ENCODE peak calls at places on chromosomes 3 and 15, in nine cellular contexts. U, B, C, D, M, K, Z, I and X are unnamed samples.

GRCh38 chr3:134134240-134134639 is 104.5 kb upstream of the SLCO2A1 start:
- DNase-seq in U (no peak), B (no peak), C (no peak), D (no peak), M (no peak), K (no peak), Z (no peak), I (no peak), X (no peak)

GRCh38 chr15:58873267-58873666 is 60.2 kb downstream of the SLTM start:
- DNase-seq in U (no peak), B (peak; percentile 22), C (peak; percentile 23), D (no peak), M (no peak), K (no peak), Z (no peak), I (no peak), X (peak; percentile 24)

GRCh38 chr3:134291300-134292254 is 40.9 kb upstream of the RYK start:
- DNase-seq in U (peak; percentile 87), B (peak; percentile 82), C (no peak), D (no peak), M (no peak), K (no peak), Z (peak; percentile 82), I (no peak), X (peak; percentile 68)

GRCh38 chr3:195911041-195911945 is 2.9 kb upstream of the TNK2 start:
- DNase-seq in U (peak; percentile 48), B (no peak), C (no peak), D (no peak), M (no peak), K (no peak), Z (no peak), I (no peak), X (no peak)

GRCh38 chr15:83206971-83207621 is 527 bp downstream of the HDGFL3 start:
- DNase-seq in U (peak; percentile 72), B (peak; percentile 40), C (no peak), D (peak; percentile 43), M (no peak), K (no peak), Z (peak; percentile 83), I (peak; percentile 28), X (no peak)

GRCh38 chr3:159792070-159792469 is 196.6 kb upstream of the IL12A start:
- DNase-seq in U (no peak), B (no peak), C (no peak), D (no peak), M (no peak), K (no peak), Z (no peak), I (no peak), X (no peak)

GRCh38 chr15:78684645-78685044 is 43.6 kb upstream of the CHRNB4 start:
- DNase-seq in U (no peak), B (no peak), C (no peak), D (no peak), M (no peak), K (no peak), Z (no peak), I (peak; percentile 26), X (no peak)

GRCh38 chr3:126130981-126131750 is 47.2 kb upstream of the SLC41A3 start:
- DNase-seq in U (peak; percentile 53), B (no peak), C (no peak), D (no peak), M (peak; percentile 12), K (no peak), Z (peak; percentile 69), I (peak; percentile 25), X (no peak)

GRCh38 chr15:80780416-80781221 is 1.4 kb downstream of the CEMIP start:
- DNase-seq in U (no peak), B (peak; percentile 65), C (no peak), D (peak; percentile 29), M (no peak), K (no peak), Z (peak; percentile 84), I (peak; percentile 48), X (no peak)

GRCh38 chr3:146469206-146470017 is at the start of gene PLSCR2:
- DNase-seq in U (peak; percentile 79), B (no peak), C (no peak), D (peak; percentile 76), M (peak; percentile 31), K (no peak), Z (peak; percentile 95), I (peak; percentile 84), X (no peak)

GRCh38 chr3:141115752-141116541 is 64.8 kb downstream of the SPSB4 start:
- DNase-seq in U (no peak), B (no peak), C (no peak), D (no peak), M (no peak), K (no peak), Z (no peak), I (no peak), X (no peak)

GRCh38 chr15:27454281-27455060 is 483.5 kb downstream of the GABRG3 start:
- DNase-seq in U (no peak), B (peak; percentile 92), C (no peak), D (no peak), M (no peak), K (no peak), Z (no peak), I (no peak), X (no peak)

GRCh38 chr15:93452537-93453211 is 363.7 kb upstream of the RGMA start:
- DNase-seq in U (no peak), B (no peak), C (no peak), D (no peak), M (no peak), K (no peak), Z (no peak), I (no peak), X (no peak)

GRCh38 chr15:74134387-74135027 is 4.1 kb downstream of the ISLR2 start:
- DNase-seq in U (peak; percentile 69), B (peak; percentile 22), C (no peak), D (peak; percentile 42), M (no peak), K (no peak), Z (peak; percentile 83), I (peak; percentile 53), X (no peak)
- TF ChIP-seq CTCF in U (peak; percentile 46), B (peak; percentile 62), C (peak; percentile 57), D (peak; percentile 47), M (no peak), K (peak; percentile 74), Z (peak; percentile 53), I (no peak), X (peak; percentile 56)

GRCh38 chr3:161700998-161701397 is 204.4 kb downstream of the OTOL1 start:
- DNase-seq in U (no peak), B (no peak), C (no peak), D (no peak), M (no peak), K (no peak), Z (no peak), I (no peak), X (no peak)
- TF ChIP-seq CTCF in U (no peak), B (no peak), C (no peak), D (no peak), M (no peak), K (no peak), Z (no peak), I (no peak), X (no peak)

GRCh38 chr15:25345943-25346342 is 92.9 kb downstream of the UBE3A start:
- DNase-seq in U (peak; percentile 69), B (peak; percentile 67), C (no peak), D (no peak), M (no peak), K (no peak), Z (no peak), I (no peak), X (no peak)
- TF ChIP-seq CTCF in U (peak; percentile 11), B (peak; percentile 43), C (peak; percentile 24), D (no peak), M (no peak), K (peak; percentile 62), Z (no peak), I (no peak), X (peak; percentile 23)

GRCh38 chr3:156140196-156140595 is 19.8 kb downstream of the KCNAB1 start:
- DNase-seq in U (no peak), B (no peak), C (no peak), D (no peak), M (no peak), K (no peak), Z (no peak), I (no peak), X (no peak)

GRCh38 chr3:156131241-156131640 is 10.9 kb downstream of the KCNAB1 start:
- DNase-seq in U (no peak), B (no peak), C (no peak), D (no peak), M (no peak), K (no peak), Z (no peak), I (no peak), X (no peak)

GRCh38 chr3:156132313-156132712 is 11.9 kb downstream of the KCNAB1 start:
- DNase-seq in U (no peak), B (no peak), C (no peak), D (no peak), M (no peak), K (no peak), Z (no peak), I (no peak), X (no peak)

GRCh38 chr3:156131799-156132198 is 11.4 kb downstream of the KCNAB1 start:
- DNase-seq in U (no peak), B (no peak), C (no peak), D (no peak), M (no peak), K (no peak), Z (no peak), I (no peak), X (no peak)

GRCh38 chr3:156135921-156136655 is 15.7 kb downstream of the KCNAB1 start:
- DNase-seq in U (no peak), B (no peak), C (no peak), D (peak; percentile 26), M (no peak), K (no peak), Z (no peak), I (no peak), X (no peak)
- TF ChIP-seq CTCF in U (no peak), B (peak; percentile 12), C (no peak), D (peak; percentile 35), M (no peak), K (peak; percentile 44), Z (no peak), I (no peak), X (no peak)